ENCODE peak calls at places on chromosome 13, in four cellular contexts. B is mesothelial cell of epicardium, I is stomach, Q is astrocyte of the spinal cord. R is an unnamed sample.

GRCh38 chr13:45541806-45542205 is 73.7 kb downstream of the ERICH6B start:
- DNase-seq in Q (no peak), B (no peak), I (no peak), R (no peak)

GRCh38 chr13:83716121-83716520 is 166.2 kb downstream of the SLITRK1 start:
- DNase-seq in B (no peak), Q (peak), I (no peak), R (no peak)

GRCh38 chr13:36666482-36667264 is 7.1 kb upstream of the SERTM1 start:
- DNase-seq in B (no peak), I (no peak), Q (no peak), R (no peak)

GRCh38 chr13:66537417-66537816 is 692.7 kb downstream of the PCDH9 start:
- DNase-seq in I (no peak), Q (no peak), B (no peak), R (no peak)

GRCh38 chr13:91721413-91721812 is 323.0 kb downstream of the GPC5 start:
- DNase-seq in I (no peak), Q (no peak), B (no peak), R (no peak)

GRCh38 chr13:93248627-93249047 is 22.0 kb downstream of the GPC6 start:
- DNase-seq in Q (peak), B (no peak), I (peak), R (peak)

GRCh38 chr13:113664751-113665581 is 2.1 kb upstream of the GRK1 start:
- DNase-seq in I (peak), Q (no peak), B (peak), R (no peak)

GRCh38 chr13:113862766-113863510 is 938 bp downstream of the GAS6 start:
- DNase-seq in Q (peak), I (peak), B (no peak), R (peak)

GRCh38 chr13:99288069-99288468 is 19.1 kb downstream of the GPR183 start:
- DNase-seq in I (no peak), B (no peak), Q (no peak), R (no peak)

GRCh38 chr13:75661443-75661842 is 25.3 kb downstream of the LMO7 start:
- DNase-seq in Q (no peak), I (no peak), B (no peak), R (no peak)

GRCh38 chr13:98372886-98373285 is 195.8 kb upstream of the RNF113B start:
- DNase-seq in B (no peak), Q (peak), I (no peak), R (peak)

GRCh38 chr13:80473695-80474094 is 132.8 kb upstream of the SPRY2 start:
- DNase-seq in Q (peak), I (no peak), B (no peak), R (peak)

GRCh38 chr13:39149896-39150295 is 111.6 kb downstream of the NHLRC3 start:
- DNase-seq in Q (no peak), B (no peak), I (no peak), R (no peak)

GRCh38 chr13:78600317-78600899 is 2.9 kb downstream of the POU4F1 start:
- DNase-seq in I (no peak), Q (no peak), B (no peak), R (no peak)

GRCh38 chr13:43240278-43240677 is 216.9 kb downstream of the DNAJC15 start:
- DNase-seq in I (no peak), Q (no peak), B (no peak), R (no peak)

GRCh38 chr13:43235028-43235427 is 211.6 kb downstream of the DNAJC15 start:
- DNase-seq in Q (no peak), B (no peak), I (no peak), R (no peak)

GRCh38 chr13:43237616-43238015 is 214.2 kb downstream of the DNAJC15 start:
- DNase-seq in Q (no peak), I (no peak), B (no peak), R (no peak)

GRCh38 chr13:43239441-43239840 is 216.1 kb downstream of the DNAJC15 start:
- DNase-seq in Q (no peak), I (no peak), B (no peak), R (no peak)

DNA sequence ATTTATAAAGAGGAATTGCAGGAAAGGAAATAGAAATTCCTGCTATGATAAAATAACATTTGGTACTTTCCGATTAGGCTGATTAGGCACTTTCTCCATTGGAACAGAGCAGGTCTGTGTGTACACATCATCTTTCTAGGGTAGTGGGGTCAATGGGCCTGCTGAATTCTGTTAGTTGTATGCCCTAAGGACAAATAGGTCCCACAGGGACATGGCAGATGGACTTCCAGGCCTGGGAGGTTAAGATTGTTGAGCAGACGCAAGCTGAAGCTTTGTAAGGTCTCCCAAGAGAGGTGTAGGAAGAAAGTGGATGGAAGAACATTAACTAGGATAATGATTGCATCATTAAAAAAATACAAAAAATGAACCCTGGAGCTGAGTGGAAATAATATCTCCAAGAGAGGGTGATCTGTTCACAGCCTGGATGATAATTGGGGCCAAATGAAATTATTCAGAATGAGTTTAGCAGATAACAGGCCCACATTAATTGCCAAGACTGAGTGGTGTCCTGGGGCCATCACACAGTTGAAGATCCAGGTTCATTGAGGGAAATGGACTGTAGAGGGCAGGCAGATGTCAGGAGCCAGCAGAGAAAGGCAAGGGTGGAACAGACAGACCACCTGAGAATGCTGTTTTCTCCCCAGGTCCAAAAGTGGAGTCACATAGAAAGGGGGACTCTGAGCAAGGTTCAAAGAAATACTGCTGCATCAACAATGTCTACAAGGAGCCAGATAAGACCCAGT is 215.1 kb downstream of the DNAJC15 start:
- DNase-seq in B (no peak), I (no peak), Q (no peak), R (no peak)
- TF ChIP-seq CTCF in B (no peak), I (no peak), Q (no peak), R (no peak)

DNA sequence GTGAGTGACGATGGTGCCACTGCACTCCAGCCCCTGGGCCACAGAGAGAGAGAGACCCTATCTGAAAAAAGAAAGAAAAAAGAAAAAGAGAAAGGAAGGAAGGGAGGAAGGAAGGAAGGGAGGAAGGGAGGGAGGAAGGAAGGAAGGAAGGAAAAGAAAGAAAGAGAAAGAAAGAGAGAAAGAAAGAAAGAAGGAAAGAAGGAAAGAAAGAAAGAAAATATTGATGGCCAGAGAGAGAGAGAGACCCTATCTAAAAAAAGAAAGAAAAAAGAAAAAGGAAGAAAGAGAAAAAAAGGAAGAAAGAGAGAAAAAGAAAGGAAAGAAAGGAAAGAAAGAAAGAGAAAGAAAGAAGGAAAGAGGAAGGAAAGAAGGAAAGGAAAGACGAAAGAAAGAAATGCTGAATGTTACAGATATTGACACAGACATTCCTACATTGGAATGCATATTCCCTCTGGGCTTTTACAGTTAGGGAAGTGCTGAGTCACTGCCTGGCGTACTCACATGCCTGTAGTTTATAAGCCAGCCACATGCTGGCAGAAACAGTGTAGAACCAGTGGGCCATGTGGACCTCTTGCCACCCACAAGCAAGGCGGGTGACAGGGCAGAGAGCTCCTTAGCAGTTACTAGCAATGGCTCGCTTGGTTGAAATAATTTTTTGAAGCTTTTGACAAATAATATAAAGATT is 34.6 kb upstream of the SLC46A3 start:
- DNase-seq in I (peak), B (no peak), Q (peak), R (peak)
- TF ChIP-seq CTCF in I (no peak), B (no peak), Q (peak), R (peak)

GRCh38 chr13:102571075-102571474 is 25.7 kb upstream of the TPP2 start:
- DNase-seq in B (no peak), I (no peak), Q (no peak), R (no peak)
- TF ChIP-seq CTCF in B (no peak), I (no peak), Q (peak), R (no peak)

DNA sequence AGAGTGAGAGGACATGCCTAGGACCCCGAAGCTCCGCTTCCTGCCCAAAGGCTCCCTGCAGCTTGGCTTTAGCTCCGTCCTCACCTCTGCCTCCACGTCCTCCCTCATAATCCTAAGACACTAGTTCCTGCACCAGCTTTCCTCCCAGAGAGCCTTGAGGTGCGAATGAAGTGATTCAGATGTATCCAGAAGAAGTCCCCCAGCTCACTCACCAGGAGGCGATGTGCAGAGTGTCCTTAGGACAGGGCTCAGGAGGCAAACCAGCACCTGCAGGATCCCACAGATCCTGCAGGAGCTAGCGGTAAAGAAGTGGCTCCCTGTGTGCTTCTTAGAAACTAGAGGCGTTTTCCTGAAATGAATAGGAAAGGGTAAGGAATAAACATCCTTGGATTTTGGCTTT is 109.7 kb downstream of the HSPH1 start:
- DNase-seq in Q (no peak), B (no peak), I (no peak), R (no peak)
- TF ChIP-seq CTCF in Q (no peak), B (no peak), I (no peak), R (no peak)

GRCh38 chr13:100378533-100378932 is 210.1 kb downstream of the GGACT start:
- DNase-seq in B (no peak), I (no peak), Q (no peak), R (no peak)
- TF ChIP-seq CTCF in B (no peak), I (no peak), Q (no peak), R (no peak)

DNA sequence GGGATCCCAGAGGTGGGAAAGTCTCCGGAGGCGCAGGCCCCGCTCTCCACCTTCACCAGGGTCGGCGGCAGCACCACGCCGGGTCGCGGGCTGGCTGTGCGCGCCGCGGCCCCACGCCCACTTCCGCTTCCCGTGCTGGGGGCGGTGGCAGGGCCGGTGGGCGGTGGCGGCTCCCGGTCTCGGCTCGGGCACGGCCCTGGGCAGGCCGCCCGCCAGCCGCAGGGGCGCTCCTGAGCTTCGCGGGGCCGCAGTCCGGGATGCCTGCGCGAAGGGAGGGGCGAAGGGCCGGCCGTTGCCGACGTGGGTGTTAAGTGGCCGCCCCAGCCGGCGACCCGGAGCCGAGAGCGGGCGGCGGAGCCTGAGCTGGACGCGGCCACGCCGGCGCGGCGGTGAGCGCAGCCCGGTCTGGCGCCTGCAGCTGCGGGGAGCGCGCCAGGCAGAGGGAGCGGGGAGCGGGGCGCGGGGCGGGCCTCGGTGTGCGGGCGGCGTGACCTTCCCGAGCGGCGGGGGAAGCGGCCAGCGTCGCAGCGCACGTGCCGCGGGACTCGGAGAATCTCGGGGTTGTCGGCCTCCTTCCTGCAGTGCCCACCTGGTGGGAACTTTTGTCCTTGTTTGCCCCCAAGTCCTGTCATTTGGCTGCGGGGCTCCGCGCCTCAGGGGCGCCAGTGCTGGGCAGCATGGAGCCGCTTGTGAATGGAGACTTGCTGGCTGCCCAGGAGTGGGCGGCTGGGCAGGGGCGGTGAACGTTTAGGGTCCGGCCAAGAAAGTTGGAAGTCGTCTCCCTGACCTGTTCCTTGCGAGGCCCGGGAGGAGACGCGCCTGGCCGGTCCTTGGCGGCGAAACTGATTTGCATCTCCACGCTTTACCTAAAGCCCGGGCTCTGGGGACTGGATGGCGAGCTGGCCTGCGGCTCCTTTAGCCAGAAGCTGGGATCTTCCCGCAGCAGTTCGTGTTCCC is at the start of gene SLC25A15:
- DNase-seq in Q (peak), B (peak), I (peak), R (peak)
- TF ChIP-seq CTCF in Q (no peak), B (no peak), I (no peak), R (peak)

DNA sequence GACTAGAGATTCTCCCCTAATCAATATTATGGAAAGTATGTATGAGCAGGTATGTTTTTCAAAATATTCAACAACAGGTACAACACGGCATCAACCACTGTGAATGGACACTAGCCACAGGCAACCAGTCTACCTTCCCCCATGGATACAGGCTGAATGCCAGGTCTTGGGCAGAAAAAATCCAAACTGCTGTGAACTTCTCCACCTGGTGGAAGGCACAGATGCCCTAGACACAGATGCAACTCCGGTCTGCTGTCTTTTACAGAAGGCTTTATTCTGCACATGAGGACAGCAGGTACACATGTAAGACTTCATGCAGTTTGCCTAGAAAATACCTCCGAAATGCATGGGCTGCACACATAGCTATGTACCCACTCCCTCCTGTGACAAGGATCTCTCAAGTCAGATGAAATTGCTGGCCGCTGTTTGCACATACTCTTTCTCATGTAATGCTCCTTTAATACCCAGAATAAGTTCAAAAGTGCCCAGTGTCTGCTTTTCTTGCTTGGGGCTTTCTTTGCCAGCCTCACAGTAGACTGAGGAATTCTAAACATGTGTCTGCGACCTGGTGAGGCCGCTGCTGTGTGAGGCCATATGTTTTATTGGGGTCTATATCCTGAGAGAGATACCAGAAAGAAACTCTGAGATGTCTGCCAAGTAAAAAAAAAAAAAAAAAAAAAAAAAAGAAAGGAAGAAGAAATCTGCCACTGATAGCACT is 325.9 kb downstream of the FOXO1 start:
- DNase-seq in Q (no peak), B (no peak), I (no peak), R (peak)
- TF ChIP-seq CTCF in Q (no peak), B (no peak), I (no peak), R (no peak)

R was measured in fibroblast of the aortic adventitia.